ENCODE peak calls at places on chromosomes 2 and 18, in ten cellular contexts. Y is tibial nerve, N is ovary, L is breast epithelium, O is A549, P is stomach, C is HCT116, Q is suprapubic skin, E is uterus, A is IMR-90. V is an unnamed sample.

GRCh38 chr2:38933653-38934052 is 44.0 kb downstream of the ARHGEF33 start:
- DNase-seq in Y (no peak), N (no peak), L (no peak), O (no peak), P (no peak), C (no peak), Q (no peak), E (no peak), A (peak; percentile 86), V (no peak)

GRCh38 chr2:10414000-10414451 is 34.1 kb downstream of the ODC1 start:
- DNase-seq in Y (no peak), N (no peak), L (no peak), O (no peak), P (peak; percentile 82), C (no peak), Q (no peak), E (no peak), A (peak; percentile 68), V (peak; percentile 80)

GRCh38 chr2:23285076-23285795 is 99.7 kb upstream of the KLHL29 start:
- DNase-seq in Y (no peak), N (no peak), L (no peak), O (no peak), P (no peak), C (no peak), Q (no peak), E (no peak), A (no peak), V (no peak)

GRCh38 chr2:233240897-233241296 is 10.6 kb upstream of the ATG16L1 start:
- DNase-seq in Y (no peak), N (no peak), L (no peak), O (no peak), P (no peak), C (no peak), Q (no peak), E (no peak), A (no peak), V (peak; percentile 57)

GRCh38 chr2:216845426-216845825 is 14.4 kb downstream of the TNP1 start:
- DNase-seq in Y (no peak), N (no peak), L (no peak), O (no peak), P (no peak), C (no peak), Q (no peak), E (no peak), A (no peak), V (no peak)

GRCh38 chr2:203826704-203827103 is 40.9 kb upstream of the CTLA4 start:
- DNase-seq in Y (no peak), N (no peak), L (no peak), O (no peak), P (no peak), C (no peak), Q (no peak), E (no peak), A (no peak), V (no peak)

GRCh38 chr2:36509077-36509476 is 88.9 kb downstream of the FEZ2 start:
- DNase-seq in Y (no peak), N (no peak), L (no peak), O (no peak), P (no peak), C (no peak), Q (no peak), E (no peak), A (no peak), V (no peak)

GRCh38 chr2:54419386-54419785 is 36.7 kb upstream of the SPTBN1 start:
- DNase-seq in Y (no peak), N (no peak), L (no peak), O (no peak), P (no peak), C (no peak), Q (no peak), E (no peak), A (no peak), V (no peak)

GRCh38 chr2:223880779-223881178 is 43.4 kb upstream of the AP1S3 start:
- DNase-seq in Y (no peak), N (no peak), L (no peak), O (no peak), P (no peak), C (no peak), Q (no peak), E (no peak), A (no peak), V (peak; percentile 25)

GRCh38 chr2:130922417-130922816 is 85.7 kb downstream of the ARHGEF4 start:
- DNase-seq in Y (no peak), N (no peak), L (no peak), O (no peak), P (no peak), C (no peak), Q (no peak), E (no peak), A (no peak), V (no peak)

GRCh38 chr2:84906900-84907714 is 1.7 kb downstream of the TMSB10 start:
- DNase-seq in Y (peak; percentile 77), N (peak; percentile 59), L (no peak), O (peak; percentile 96), P (no peak), C (peak; percentile 83), Q (no peak), E (peak; percentile 45), A (peak; percentile 75), V (peak; percentile 82)

GRCh38 chr2:148989882-148990493 is 48.5 kb upstream of the LYPD6B start:
- DNase-seq in Y (peak; percentile 86), N (peak; percentile 66), L (no peak), O (peak; percentile 84), P (peak; percentile 59), C (peak; percentile 74), Q (no peak), E (peak; percentile 36), A (peak; percentile 80), V (no peak)

GRCh38 chr2:38386831-38387230 is 9.8 kb upstream of the ATL2 start:
- DNase-seq in Y (no peak), N (no peak), L (no peak), O (no peak), P (no peak), C (no peak), Q (no peak), E (no peak), A (no peak), V (no peak)

GRCh38 chr2:60297296-60298010 is 256.0 kb downstream of the BCL11A start:
- DNase-seq in Y (no peak), N (no peak), L (no peak), O (no peak), P (peak; percentile 41), C (peak; percentile 32), Q (no peak), E (peak; percentile 15), A (no peak), V (peak; percentile 66)

DNA sequence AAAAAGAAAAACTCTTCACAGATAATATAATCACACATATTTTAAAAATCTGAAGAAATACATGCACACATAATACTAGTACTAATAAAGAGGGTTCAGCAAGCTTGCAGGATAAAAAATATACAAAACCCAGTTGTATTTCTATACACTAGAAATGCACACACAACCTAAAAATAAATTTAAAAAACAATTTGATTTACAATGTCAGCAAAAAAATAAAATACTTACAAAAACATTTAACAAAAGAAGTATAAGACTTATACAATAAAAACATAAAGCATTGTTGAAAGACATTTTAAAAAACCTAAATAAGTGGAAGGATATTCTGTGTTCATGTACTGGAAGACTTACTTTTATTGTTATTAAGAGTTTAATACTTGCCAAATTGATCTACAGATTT is 81.7 kb upstream of the ALK start:
- DNase-seq in Y (no peak), N (no peak), L (no peak), O (no peak), P (no peak), C (no peak), Q (no peak), E (no peak), A (no peak), V (no peak)
- H3K27ac ChIP-seq in Y (no peak overlapping the region), N (no peak overlapping the region), L (no peak overlapping the region), O (no peak overlapping the region), P (no peak overlapping the region), C (no peak overlapping the region), Q (no peak overlapping the region), E (no peak overlapping the region), A (no peak overlapping the region), V (no peak overlapping the region)

DNA sequence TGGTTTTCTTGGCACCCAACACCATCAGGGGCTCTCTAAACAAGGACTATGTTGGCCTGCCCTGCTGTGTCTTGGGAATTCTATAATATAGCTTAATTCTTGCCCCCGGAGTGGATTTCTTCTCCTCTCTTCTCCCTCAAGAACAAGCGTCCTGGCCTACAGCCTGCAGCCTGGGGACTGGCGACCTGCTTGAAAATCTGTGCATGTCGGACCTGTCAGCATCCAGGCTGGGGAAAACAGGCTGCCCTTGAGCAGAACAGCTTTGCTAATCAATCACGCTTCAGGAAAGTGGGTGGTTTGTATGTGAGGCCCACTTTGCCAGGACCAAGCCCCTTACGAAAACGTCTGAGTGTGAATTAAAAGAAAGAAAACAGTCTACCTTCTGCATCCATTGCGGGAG is 116.8 kb downstream of the BCL2 start:
- DNase-seq in Y (no peak), N (no peak), L (no peak), O (no peak), P (no peak), C (no peak), Q (no peak), E (no peak), A (no peak), V (no peak)
- H3K4me1 ChIP-seq in Y (peaks cover 34% of the 10 kb centered on the region), N (peaks cover 19% of the 10 kb centered on the region), L (no peaks in the 10 kb centered on the region), O (no peaks in the 10 kb centered on the region), P (no peaks in the 10 kb centered on the region), C (no peaks in the 10 kb centered on the region), Q (peaks cover 31% of the 10 kb centered on the region), E (no peaks in the 10 kb centered on the region), A (no peaks in the 10 kb centered on the region), V (peaks cover under 1% of the 10 kb centered on the region)

GRCh38 chr2:218397502-218398436 is 1.9 kb upstream of the CTDSP1 start:
- DNase-seq in Y (peak; percentile 55), N (peak; percentile 77), L (no peak), O (peak; percentile 87), P (peak; percentile 85), C (peak; percentile 58), Q (peak; percentile 91), E (peak; percentile 72), A (peak; percentile 60), V (peak; percentile 85)
- TF ChIP-seq POLR2A in Y (no peak), N (peak; percentile 2), L (peak; percentile 40), O (peak; percentile 36), P (no peak), C (peak; percentile 69), Q (no peak), E (no peak), A (no peak), V (peak; percentile 53)

GRCh38 chr2:112317303-112318158 is 42.1 kb downstream of the ZC3H6 start:
- DNase-seq in Y (no peak), N (no peak), L (no peak), O (no peak), P (no peak), C (no peak), Q (no peak), E (no peak), A (peak; percentile 52), V (no peak)

GRCh38 chr2:112312821-112313220 is 37.4 kb downstream of the ZC3H6 start:
- DNase-seq in Y (no peak), N (no peak), L (no peak), O (no peak), P (no peak), C (no peak), Q (no peak), E (no peak), A (no peak), V (no peak)

GRCh38 chr2:112318515-112318914 is 43.1 kb downstream of the ZC3H6 start:
- DNase-seq in Y (no peak), N (no peak), L (no peak), O (no peak), P (no peak), C (no peak), Q (no peak), E (no peak), A (no peak), V (no peak)

GRCh38 chr2:112311932-112312331 is 36.5 kb downstream of the ZC3H6 start:
- DNase-seq in Y (no peak), N (no peak), L (no peak), O (no peak), P (no peak), C (no peak), Q (no peak), E (no peak), A (no peak), V (no peak)

GRCh38 chr2:112314856-112315255 is 39.5 kb downstream of the ZC3H6 start:
- DNase-seq in Y (no peak), N (no peak), L (no peak), O (no peak), P (no peak), C (no peak), Q (no peak), E (no peak), A (no peak), V (no peak)
- H3K27ac ChIP-seq in Y (no peak overlapping the region), N (no peak overlapping the region), L (no peak overlapping the region), O (no peak overlapping the region), P (no peak overlapping the region), C (no peak overlapping the region), Q (no peak overlapping the region), E (no peak overlapping the region), A (no peak overlapping the region), V (no peak overlapping the region)

V was measured in Peyer's patch.